ENCODE peak calls at places on chromosome 11, in six cellular contexts. U is adrenal gland, T is ovary, N is tibial artery, Q is prostate gland, M is B cell. S is an unnamed sample.

GRCh38 chr11:65912840-65913239 is 6.0 kb downstream of the C11orf68 start:
- DNase-seq in N (no peak), M (no peak), U (no peak), T (no peak), Q (no peak), S (no peak)

GRCh38 chr11:126061707-126062678 is 673 bp downstream of the CDON start:
- DNase-seq in M (peak; percentile 44), T (peak; percentile 47), U (peak; percentile 22), Q (peak; percentile 30), N (peak; percentile 45), S (peak; percentile 53)

GRCh38 chr11:79436911-79437273 is 3.9 kb downstream of the TENM4 start:
- DNase-seq in M (peak; percentile 24), N (no peak), T (no peak), Q (no peak), U (no peak), S (no peak)

GRCh38 chr11:33125611-33126010 is 35.7 kb downstream of the CSTF3 start:
- DNase-seq in Q (no peak), N (no peak), T (no peak), M (no peak), U (no peak), S (no peak)

GRCh38 chr11:32032052-32032451 is 58.8 kb upstream of the RCN1 start:
- DNase-seq in U (no peak), N (no peak), Q (no peak), T (no peak), M (no peak), S (no peak)

GRCh38 chr11:115566185-115566765 is 62.1 kb upstream of the CADM1 start:
- DNase-seq in N (no peak), U (no peak), T (no peak), M (no peak), Q (no peak), S (no peak)

GRCh38 chr11:108009497-108010360 is 1.0 kb downstream of the CUL5 start:
- DNase-seq in U (peak; percentile 23), N (no peak), Q (no peak), T (no peak), M (no peak), S (no peak)

GRCh38 chr11:96052921-96053631 is 129.2 kb upstream of the MTMR2 start:
- DNase-seq in T (no peak), N (no peak), U (no peak), Q (no peak), M (no peak), S (no peak)

GRCh38 chr11:122755409-122755808 is 82.9 kb upstream of the CRTAM start:
- DNase-seq in N (no peak), U (no peak), M (no peak), Q (no peak), T (no peak), S (no peak)

GRCh38 chr11:10540915-10541591 is at the start of gene RNF141:
- DNase-seq in Q (peak; percentile 94), N (peak; percentile 93), M (peak; percentile 94), U (peak; percentile 96), T (peak; percentile 91), S (peak; percentile 99)
- TF ChIP-seq CTCF in Q (peak; percentile 83), N (peak; percentile 83), M (peak; percentile 91), U (peak; percentile 92), T (peak; percentile 94), S (peak; percentile 72)

GRCh38 chr11:36155770-36156485 is 133.3 kb downstream of the COMMD9 start:
- DNase-seq in M (no peak), N (no peak), U (no peak), Q (no peak), T (peak; percentile 24), S (no peak)

GRCh38 chr11:36155301-36155700 is 133.9 kb downstream of the COMMD9 start:
- DNase-seq in T (peak; percentile 79), M (no peak), U (peak; percentile 38), Q (no peak), N (no peak), S (no peak)

GRCh38 chr11:36151933-36152580 is 137.2 kb downstream of the COMMD9 start:
- DNase-seq in M (no peak), Q (no peak), U (no peak), N (no peak), T (no peak), S (no peak)

GRCh38 chr11:36150986-36151385 is 138.2 kb downstream of the COMMD9 start:
- DNase-seq in N (no peak), M (no peak), T (no peak), Q (no peak), U (no peak), S (no peak)

DNA sequence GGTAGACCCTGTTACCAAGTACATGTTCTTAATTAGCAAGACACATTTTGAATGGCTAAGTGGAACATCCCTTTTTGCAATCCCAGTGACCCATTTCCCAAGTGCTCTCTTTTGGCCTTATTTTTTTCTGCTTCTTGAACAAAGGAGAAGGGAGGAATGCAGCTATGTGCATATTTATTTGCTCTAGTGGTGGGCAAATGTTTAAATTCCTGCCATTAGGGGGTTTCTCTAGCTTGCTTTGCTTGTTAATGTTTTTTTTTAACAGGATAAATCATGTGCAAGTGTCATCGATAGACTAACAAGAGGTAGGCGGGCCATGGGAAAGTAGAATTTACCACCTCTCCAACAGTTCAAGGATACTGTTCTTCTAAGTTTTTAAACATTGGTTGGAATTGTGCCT is 135.6 kb downstream of the COMMD9 start:
- DNase-seq in N (no peak), Q (no peak), T (no peak), U (no peak), M (no peak), S (no peak)
- TF ChIP-seq CTCF in N (no peak), Q (no peak), T (no peak), U (no peak), M (no peak), S (no peak)

DNA sequence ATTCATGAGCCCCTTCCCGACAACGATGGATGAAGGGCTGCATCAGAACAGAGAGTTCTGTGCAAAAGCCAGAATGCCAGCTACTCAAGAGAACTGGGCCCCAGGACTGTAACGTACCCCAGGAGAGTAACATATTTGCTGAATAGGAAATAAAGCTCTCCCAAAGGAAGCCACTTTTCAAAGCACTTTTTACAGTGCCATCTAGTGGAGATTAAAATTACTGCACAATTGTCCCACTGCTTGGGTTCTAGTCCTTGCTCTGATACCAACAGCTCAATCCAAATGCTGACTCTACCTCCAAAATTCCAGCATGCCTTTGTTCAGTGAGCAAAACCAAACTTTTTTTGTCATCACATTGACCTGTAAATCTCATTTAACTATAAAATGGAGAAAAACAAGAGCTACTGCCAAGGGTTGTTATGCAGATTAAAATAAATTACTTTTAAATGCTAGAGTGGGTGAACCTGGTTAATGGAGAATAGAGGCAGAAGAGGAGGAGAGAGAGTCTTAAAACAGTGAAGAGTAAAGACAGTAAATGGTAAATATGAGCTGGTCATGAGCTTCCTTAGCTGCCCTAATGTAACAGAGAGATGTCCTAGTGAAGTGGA is 87.6 kb upstream of the FSHB start:
- DNase-seq in N (no peak), T (no peak), U (no peak), Q (no peak), M (peak; percentile 8), S (peak; percentile 38)
- TF ChIP-seq CTCF in N (peak; percentile 65), T (no peak), U (peak; percentile 61), Q (peak; percentile 39), M (peak; percentile 88), S (peak; percentile 91)

GRCh38 chr11:118074785-118075184 is 2.1 kb upstream of the TMPRSS4 start:
- DNase-seq in U (no peak), T (no peak), N (no peak), Q (peak; percentile 71), M (no peak), S (no peak)
- TF ChIP-seq CTCF in U (no peak), T (no peak), N (no peak), Q (no peak), M (no peak), S (no peak)

GRCh38 chr11:93741882-93742226 is 382 bp downstream of the C11orf54 start:
- DNase-seq in Q (peak; percentile 47), M (no peak), N (no peak), T (no peak), U (peak; percentile 78), S (no peak)

GRCh38 chr11:93743316-93743715 is 1.8 kb downstream of the C11orf54 start:
- DNase-seq in T (peak; percentile 13), N (no peak), U (no peak), M (no peak), Q (no peak), S (no peak)

GRCh38 chr11:93740031-93740801 is 1.1 kb downstream of the TAF1D start:
- DNase-seq in T (no peak), Q (no peak), N (no peak), M (no peak), U (no peak), S (peak; percentile 30)

GRCh38 chr11:93740802-93741093 is 547 bp downstream of the TAF1D start:
- DNase-seq in N (peak; percentile 55), M (peak; percentile 51), Q (peak; percentile 35), T (peak; percentile 37), U (peak; percentile 72), S (peak; percentile 38)

DNA sequence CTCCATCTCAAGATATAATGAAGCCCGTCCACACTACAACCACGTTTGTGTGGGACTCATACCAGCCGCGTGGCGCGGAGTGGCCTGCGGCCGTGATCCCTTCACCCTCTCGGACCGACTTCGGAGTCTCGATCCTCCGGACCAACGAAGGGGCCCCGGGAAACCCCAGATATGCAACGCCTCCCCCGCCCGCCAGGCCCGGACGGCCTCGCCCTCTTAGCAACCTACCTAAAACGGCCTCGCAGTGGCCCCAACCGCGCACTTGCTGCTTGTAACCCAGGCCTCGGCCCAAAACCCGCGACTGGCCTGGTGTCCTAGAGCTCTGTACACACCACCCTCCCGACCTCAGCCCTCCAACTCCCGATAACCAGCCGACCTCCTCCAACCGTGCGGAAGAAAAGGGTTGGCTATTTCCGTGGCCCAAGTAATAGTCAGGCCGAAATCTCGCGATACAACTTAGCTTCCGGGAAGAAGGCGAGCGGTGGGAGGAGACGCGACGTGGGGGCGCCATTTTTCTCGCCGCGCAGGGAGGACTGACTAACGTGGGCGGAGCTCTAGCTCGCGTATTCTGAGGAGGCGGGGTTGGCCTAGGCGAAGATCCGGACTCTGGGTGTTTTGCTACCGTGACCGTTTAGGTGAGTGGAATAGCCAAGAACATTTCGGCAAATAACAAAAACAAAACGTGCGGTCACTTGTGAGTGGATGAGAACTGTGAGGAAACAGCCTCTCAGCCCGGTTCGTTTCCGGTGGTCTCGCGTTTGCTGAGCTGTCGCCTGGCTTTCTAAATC is at the start of the genes C11orf54 and TAF1D:
- DNase-seq in Q (peak; percentile 98), U (peak; percentile 98), N (peak; percentile 98), M (peak; percentile 89), T (peak; percentile 98), S (peak; percentile 97)
- TF ChIP-seq CTCF in Q (no peak), U (peak; percentile 29), N (peak; percentile 14), M (no peak), T (peak; percentile 6), S (no peak)

DNA sequence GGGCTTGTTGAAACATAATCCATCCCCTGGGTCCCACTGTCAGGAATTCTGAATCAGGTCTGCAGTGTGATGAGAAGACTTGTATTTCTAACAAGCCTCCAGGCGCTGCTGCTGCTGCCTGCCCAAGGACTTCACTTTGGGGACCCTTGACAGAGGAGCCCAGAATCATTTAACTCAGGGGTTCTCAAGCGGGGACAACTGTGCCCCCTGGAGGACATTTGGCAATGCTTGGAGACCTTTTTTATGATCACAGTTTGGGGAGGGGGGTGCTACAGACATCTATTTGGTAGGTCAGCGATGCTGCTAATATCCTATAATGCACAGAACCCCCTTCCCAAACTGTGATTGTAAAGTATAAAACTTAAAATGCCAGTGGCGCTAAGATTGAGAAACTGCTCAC is 312.8 kb downstream of the OPCML start:
- DNase-seq in Q (no peak), N (no peak), U (no peak), T (no peak), M (no peak), S (no peak)
- TF ChIP-seq CTCF in Q (no peak), N (no peak), U (no peak), T (no peak), M (no peak), S (peak; percentile 19)